ENCODE peak calls at places on chromosomes 5 and 9, in six cellular contexts. Y is neuronal stem cell; D is fibroblast of lung; T is AG10803; Z is cardiac muscle cell; I is CD8-positive, alpha-beta memory T cell. R is an unnamed sample.

GRCh38 chr5:3347741-3348140 is 247.9 kb upstream of the IRX1 start:
- DNase-seq in T (no peak), I (no peak), D (no peak), Z (no peak), Y (no peak), R (no peak)

GRCh38 chr5:149990518-149991376 is 9.7 kb downstream of the TIGD6 start:
- DNase-seq in Y (peak; percentile 77), I (peak; percentile 55), D (peak; percentile 61), Z (peak; percentile 85), T (peak; percentile 73), R (peak; percentile 71)

GRCh38 chr9:129702563-129702962 is 37.1 kb downstream of the PRRX2 start:
- DNase-seq in T (peak; percentile 99), I (no peak), Z (no peak), D (peak; percentile 73), Y (no peak), R (peak; percentile 74)

GRCh38 chr9:27528278-27528885 is 1.2 kb downstream of the MOB3B start:
- DNase-seq in Z (peak; percentile 79), T (peak; percentile 46), D (peak; percentile 70), I (peak; percentile 49), Y (peak; percentile 69), R (peak; percentile 79)

GRCh38 chr5:78929833-78930232 is 55.3 kb downstream of the ARSB start:
- DNase-seq in D (no peak), T (no peak), Y (no peak), Z (no peak), I (no peak), R (peak; percentile 49)

GRCh38 chr9:13588151-13589043 is 308.9 kb upstream of the MPDZ start:
- DNase-seq in I (no peak), Y (no peak), Z (no peak), D (no peak), T (no peak), R (no peak)

GRCh38 chr5:9653811-9654210 is 23.7 kb upstream of the TAS2R1 start:
- DNase-seq in D (peak; percentile 91), T (peak; percentile 93), I (no peak), Y (no peak), Z (peak; percentile 78), R (peak; percentile 77)

GRCh38 chr9:123401879-123402513 is 46.0 kb downstream of the CRB2 start:
- DNase-seq in Z (peak; percentile 70), T (peak; percentile 53), I (no peak), Y (peak; percentile 64), D (peak; percentile 40), R (peak; percentile 32)

GRCh38 chr9:35073276-35073607 is 817 bp upstream of the VCP start:
- DNase-seq in Z (no peak), Y (no peak), I (no peak), T (no peak), D (peak; percentile 17), R (no peak)

GRCh38 chr5:95621839-95622629 is 2.1 kb downstream of the GPR150 start:
- DNase-seq in Z (no peak), T (no peak), Y (no peak), I (peak; percentile 60), D (no peak), R (no peak)

GRCh38 chr9:2526071-2526862 is 95.3 kb upstream of the VLDLR start:
- DNase-seq in T (peak; percentile 3), Y (no peak), I (no peak), D (peak; percentile 15), Z (no peak), R (no peak)

GRCh38 chr9:129995409-129996160 is 47.4 kb downstream of the FNBP1 start:
- DNase-seq in I (no peak), Y (no peak), Z (no peak), D (peak; percentile 55), T (peak; percentile 60), R (peak; percentile 87)

GRCh38 chr9:90460220-90460619 is 182.4 kb downstream of the DIRAS2 start:
- DNase-seq in I (no peak), T (no peak), Y (no peak), D (no peak), Z (no peak), R (no peak)

GRCh38 chr9:120846251-120846869 is 3.6 kb upstream of the PSMD5 start:
- DNase-seq in T (no peak), D (no peak), Z (no peak), Y (no peak), I (peak; percentile 79), R (no peak)
- H3K4me3 ChIP-seq in T (no peak overlapping the region), D (no peak overlapping the region), Z (no peak overlapping the region), Y (no peak overlapping the region), I (peak overlapping the region; percentile 39), R (no peak overlapping the region)

GRCh38 chr9:22381170-22381569 is 65.5 kb upstream of the DMRTA1 start:
- DNase-seq in Y (no peak), T (no peak), D (no peak), Z (no peak), I (no peak), R (no peak)
- H3K4me3 ChIP-seq in Y (no peak overlapping the region), T (no peak overlapping the region), D (no peak overlapping the region), Z (no peak overlapping the region), I (no peak overlapping the region), R (no peak overlapping the region)

DNA sequence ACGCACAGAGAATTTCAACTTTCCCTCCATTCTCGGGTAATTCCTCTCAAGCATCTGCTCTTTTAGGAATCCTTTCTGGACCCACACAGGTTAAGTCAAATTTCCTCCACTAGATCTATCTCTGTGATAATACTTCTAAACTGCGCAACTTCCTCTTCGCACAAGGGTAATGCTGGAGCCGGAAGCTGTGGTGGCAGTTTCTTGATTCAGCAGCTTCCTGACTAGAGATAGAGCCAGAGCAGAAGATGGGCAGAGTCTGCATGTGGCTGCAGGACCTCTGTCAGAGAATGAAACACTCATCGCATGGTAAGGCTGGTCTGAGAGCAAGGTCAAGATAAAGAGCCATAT is 11.1 kb upstream of the CDC42SE2 start:
- DNase-seq in I (peak; percentile 87), Z (no peak), D (no peak), T (no peak), Y (no peak), R (no peak)
- H3K4me3 ChIP-seq in I (peak overlapping the region; percentile 84), Z (no peak overlapping the region), D (no peak overlapping the region), T (no peak overlapping the region), Y (no peak overlapping the region), R (no peak overlapping the region)

DNA sequence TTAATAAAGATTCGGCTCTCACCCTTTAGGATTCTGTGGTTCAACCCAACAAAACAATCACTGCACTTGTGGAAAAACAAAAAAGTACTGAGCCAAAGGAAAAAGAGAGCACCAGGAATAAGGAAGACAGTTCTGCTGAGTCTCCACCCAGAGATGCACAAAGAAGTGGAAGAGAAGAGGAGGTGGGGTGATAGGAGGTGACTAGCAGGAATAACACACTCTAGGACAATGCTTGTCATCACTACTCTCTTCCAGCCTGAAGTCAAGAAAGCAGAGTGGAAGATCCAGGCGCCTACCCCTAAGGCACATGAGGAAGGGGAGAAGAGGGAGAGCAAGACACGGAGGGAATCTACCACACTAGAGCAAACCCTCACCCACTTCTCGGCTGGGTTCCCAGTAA is 1.8 kb downstream of the SLIT3 start:
- DNase-seq in I (no peak), Y (no peak), D (peak; percentile 16), T (peak; percentile 53), Z (no peak), R (peak; percentile 2)
- H3K4me3 ChIP-seq in I (no peak overlapping the region), Y (no peak overlapping the region), D (peak overlapping the region; percentile 59), T (peak overlapping the region; percentile 91), Z (peak overlapping the region; percentile 89), R (no peak overlapping the region)

DNA sequence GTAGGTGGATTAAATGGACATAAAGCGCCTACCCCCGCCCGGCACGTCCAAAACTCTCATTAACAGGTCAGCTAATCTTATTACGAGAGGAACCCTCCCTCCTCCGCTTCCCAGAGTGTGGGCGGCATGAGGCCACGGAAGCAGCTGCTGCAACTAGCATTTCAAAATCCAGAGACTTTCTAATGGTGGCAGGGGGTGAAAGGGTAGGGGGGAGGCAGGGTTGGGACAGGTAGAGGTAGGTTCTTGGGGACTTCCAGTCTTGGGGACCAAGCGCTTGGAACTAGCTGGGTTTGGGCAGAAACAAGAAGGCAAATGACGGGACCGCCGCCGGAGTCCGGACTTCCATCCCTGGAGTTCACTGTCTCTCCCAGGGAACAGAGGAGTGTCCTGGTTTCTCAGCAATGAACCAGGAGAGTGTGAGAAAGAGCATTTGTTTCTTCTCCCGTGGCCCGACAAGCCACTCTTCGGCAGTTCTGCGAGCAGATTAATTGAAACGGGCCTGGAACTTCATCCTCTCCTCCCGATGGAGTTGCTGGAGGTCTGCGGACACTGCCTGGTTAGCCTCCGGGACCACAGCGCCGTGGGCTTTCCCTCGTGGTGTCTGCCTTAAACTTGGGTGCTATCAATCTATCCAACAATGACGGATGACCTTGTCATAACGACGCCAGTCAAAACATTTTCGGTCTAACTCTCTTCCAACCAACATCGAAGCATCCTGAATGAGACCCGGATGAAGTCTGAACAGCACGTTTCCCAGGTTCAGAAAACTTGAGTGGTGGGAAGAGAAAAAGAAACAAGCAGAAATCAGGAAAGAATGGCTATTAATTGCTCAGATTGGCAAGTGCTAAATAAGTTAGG is 1.6 kb upstream of the PRDM6 start:
- DNase-seq in I (no peak), D (no peak), Z (no peak), Y (no peak), T (no peak), R (no peak)
- H3K4me3 ChIP-seq in I (no peak overlapping the region), D (no peak overlapping the region), Z (peak overlapping the region; percentile 69), Y (no peak overlapping the region), T (no peak overlapping the region), R (no peak overlapping the region)

GRCh38 chr5:136518814-136519213 is 153.5 kb upstream of the TRPC7 start:
- DNase-seq in I (no peak), T (no peak), Y (no peak), D (no peak), Z (no peak), R (peak; percentile 64)
- H3K4me3 ChIP-seq in I (no peak overlapping the region), T (no peak overlapping the region), Y (no peak overlapping the region), D (no peak overlapping the region), Z (no peak overlapping the region), R (no peak overlapping the region)

R was measured in bronchial epithelial cell.